ENCODE peak calls at places on chromosome 20, in five cellular contexts. O is fibroblast of the aortic adventitia, U is bronchial epithelial cell, T is sciatic nerve, K is T-cell. H is an unnamed sample.

GRCh38 chr20:37804584-37805566 is 98.1 kb upstream of the VSTM2L start:
- DNase-seq in O (peak; percentile 6), U (no peak), T (no peak), K (no peak), H (no peak)

GRCh38 chr20:47057661-47058060 is 163.0 kb downstream of the EYA2 start:
- DNase-seq in O (no peak), U (no peak), T (no peak), K (no peak), H (no peak)

GRCh38 chr20:39025883-39026282 is 63.7 kb downstream of the DHX35 start:
- DNase-seq in O (no peak), U (no peak), T (no peak), K (no peak), H (peak; percentile 77)

GRCh38 chr20:50744143-50744792 is 12.9 kb downstream of the PARD6B start:
- DNase-seq in O (peak; percentile 91), U (peak; percentile 84), T (peak; percentile 70), K (no peak), H (no peak)

GRCh38 chr20:24836041-24836533 is 113.0 kb upstream of the CST7 start:
- DNase-seq in O (no peak), U (no peak), T (no peak), K (no peak), H (no peak)

GRCh38 chr20:51346686-51347485 is 195.6 kb downstream of the NFATC2 start:
- DNase-seq in O (peak; percentile 73), U (peak; percentile 69), T (no peak), K (no peak), H (no peak)

GRCh38 chr20:59010321-59010994 is 3.4 kb upstream of the CTSZ start:
- DNase-seq in O (no peak), U (peak; percentile 69), T (peak; percentile 45), K (no peak), H (no peak)

GRCh38 chr20:23309781-23310180 is 40.8 kb upstream of the NXT1 start:
- DNase-seq in O (no peak), U (no peak), T (no peak), K (no peak), H (no peak)

GRCh38 chr20:63150911-63151531 is 64.9 kb downstream of the YTHDF1 start:
- DNase-seq in O (no peak), U (no peak), T (no peak), K (no peak), H (no peak)

GRCh38 chr20:43558412-43559146 is at the start of gene SGK2:
- DNase-seq in O (peak; percentile 13), U (peak; percentile 37), T (no peak), K (no peak), H (no peak)

GRCh38 chr20:57957397-57958049 is 247.7 kb upstream of the PMEPA1 start:
- DNase-seq in O (no peak), U (no peak), T (no peak), K (no peak), H (no peak)

GRCh38 chr20:36314734-36315544 is 8.8 kb downstream of the DLGAP4 start:
- DNase-seq in O (no peak), U (no peak), T (peak; percentile 39), K (no peak), H (no peak)

GRCh38 chr20:32945710-32946221 is 58.5 kb downstream of the SUN5 start:
- DNase-seq in O (peak; percentile 38), U (peak; percentile 38), T (no peak), K (no peak), H (peak; percentile 76)

GRCh38 chr20:18224968-18225568 is 63.3 kb upstream of the ZNF133 start:
- DNase-seq in O (peak; percentile 75), U (peak; percentile 73), T (peak; percentile 66), K (no peak), H (no peak)

GRCh38 chr20:39849664-39850063 is 839.4 kb downstream of the MAFB start:
- DNase-seq in O (peak; percentile 93), U (peak; percentile 80), T (peak; percentile 83), K (no peak), H (no peak)

GRCh38 chr20:58005581-58006345 is 222.7 kb downstream of the ANKRD60 start:
- DNase-seq in O (no peak), U (no peak), T (peak; percentile 39), K (no peak), H (no peak)

GRCh38 chr20:17648782-17649730 is 33.0 kb downstream of the RRBP1 start:
- DNase-seq in O (no peak), U (no peak), T (peak; percentile 19), K (peak; percentile 9), H (no peak)

GRCh38 chr20:18754030-18754659 is 59.4 kb upstream of the SCP2D1 start:
- DNase-seq in O (no peak), U (no peak), T (no peak), K (no peak), H (no peak)

GRCh38 chr20:45833883-45834796 is 541 bp downstream of the SNX21 start:
- DNase-seq in O (peak; percentile 66), U (no peak), T (peak; percentile 88), K (peak; percentile 22), H (peak; percentile 19)

GRCh38 chr20:34874094-34874654 is 1.5 kb upstream of the GGT7 start:
- DNase-seq in O (peak; percentile 92), U (peak; percentile 84), T (peak; percentile 87), K (no peak), H (no peak)

GRCh38 chr20:63861981-63862901 is 943 bp downstream of the ABHD16B start:
- DNase-seq in O (no peak), U (no peak), T (no peak), K (no peak), H (no peak)

GRCh38 chr20:19257201-19257600 is 44.8 kb downstream of the SLC24A3 start:
- DNase-seq in O (no peak), U (no peak), T (no peak), K (no peak), H (no peak)

GRCh38 chr20:37411408-37412306 is 65.7 kb downstream of the SRC start:
- DNase-seq in O (no peak), U (no peak), T (no peak), K (no peak), H (no peak)

GRCh38 chr20:3889489-3890409 is 562 bp downstream of the PANK2 start:
- DNase-seq in O (no peak), U (peak; percentile 27), T (peak; percentile 76), K (no peak), H (peak; percentile 17)

GRCh38 chr20:62004614-62005013 is 61.1 kb downstream of the TAF4 start:
- DNase-seq in O (no peak), U (no peak), T (no peak), K (no peak), H (no peak)

GRCh38 chr20:41650221-41650948 is 32.2 kb upstream of the CHD6 start:
- DNase-seq in O (no peak), U (peak; percentile 66), T (no peak), K (no peak), H (no peak)

GRCh38 chr20:63033635-63034510 is 27.1 kb upstream of the BHLHE23 start:
- DNase-seq in O (no peak), U (no peak), T (no peak), K (no peak), H (no peak)

GRCh38 chr20:14925286-14925685 is 587.9 kb upstream of the FLRT3 start:
- DNase-seq in O (peak; percentile 16), U (peak; percentile 65), T (no peak), K (no peak), H (no peak)

GRCh38 chr20:17939622-17940446 is 28.8 kb downstream of the SNX5 start:
- DNase-seq in O (no peak), U (no peak), T (no peak), K (no peak), H (no peak)

GRCh38 chr20:35901678-35902544 is 52.4 kb downstream of the SCAND1 start:
- DNase-seq in O (peak; percentile 88), U (peak; percentile 86), T (no peak), K (no peak), H (no peak)

GRCh38 chr20:2470051-2470431 is 548 bp downstream of the SNRPB start:
- DNase-seq in O (peak; percentile 47), U (peak; percentile 50), T (no peak), K (peak; percentile 60), H (peak; percentile 84)

GRCh38 chr20:53434662-53435061 is 159.0 kb downstream of the ZNF217 start:
- DNase-seq in O (no peak), U (peak; percentile 4), T (no peak), K (no peak), H (no peak)

GRCh38 chr20:46852313-46852712 is 42.3 kb upstream of the EYA2 start:
- DNase-seq in O (no peak), U (no peak), T (no peak), K (no peak), H (no peak)

GRCh38 chr20:35663516-35663812 is 1.2 kb downstream of the CPNE1 start:
- DNase-seq in O (no peak), U (peak; percentile 47), T (no peak), K (no peak), H (no peak)

GRCh38 chr20:2006452-2007381 is 12.9 kb upstream of the PDYN start:
- DNase-seq in O (peak; percentile 75), U (peak; percentile 20), T (no peak), K (no peak), H (no peak)

GRCh38 chr20:61688411-61688810 is 377.3 kb downstream of the TAF4 start:
- DNase-seq in O (no peak), U (no peak), T (no peak), K (no peak), H (no peak)

GRCh38 chr20:54140067-54140466 is 33.7 kb downstream of the CYP24A1 start:
- DNase-seq in O (no peak), U (no peak), T (no peak), K (no peak), H (no peak)

GRCh38 chr20:62641749-62642665 is at the start of gene SLCO4A1:
- DNase-seq in O (peak; percentile 23), U (no peak), T (peak; percentile 79), K (peak; percentile 75), H (peak; percentile 75)

GRCh38 chr20:24998631-24999445 is 6.3 kb upstream of the APMAP start:
- DNase-seq in O (peak; percentile 25), U (no peak), T (peak; percentile 32), K (no peak), H (no peak)

H was measured in T-helper 2 cell.